ENCODE peak calls at places on chromosomes 7 and 10, in ten cellular contexts. D is trophoblast cell; S is aorta; C is stimulated activated CD8-positive, alpha-beta memory T cell treated with anti-CD3 and anti-CD28 coated beads, Interleukin-7, amount 100 ng/mL, for 24 hours; K is tibial artery; V is psoas muscle; B is body of pancreas; P is lung; G is glutamatergic neuron; E is NCI-H1092. I is an unnamed sample.

GRCh38 chr10:11631890-11632587 is 20.6 kb upstream of the USP6NL start:
- DNase-seq in K (no peak), S (no peak), P (no peak), V (no peak), C (no peak), G (no peak), D (no peak), B (no peak), E (no peak), I (no peak)

GRCh38 chr7:13979671-13980438 is 9.6 kb downstream of the ETV1 start:
- DNase-seq in P (no peak), V (no peak), D (no peak), G (no peak), B (no peak), K (no peak), C (no peak), S (no peak), E (no peak), I (no peak)

GRCh38 chr7:127253289-127254162 is 785 bp upstream of the GRM8 start:
- DNase-seq in C (peak; percentile 20), G (peak; percentile 87), E (peak; percentile 79), D (peak; percentile 68), P (peak; percentile 61), K (peak; percentile 55), S (peak; percentile 89), V (peak; percentile 68), B (peak; percentile 64), I (peak; percentile 74)

GRCh38 chr10:113359664-113360063 is 193.2 kb upstream of the HABP2 start:
- DNase-seq in G (no peak), B (no peak), P (no peak), D (no peak), E (no peak), S (no peak), K (no peak), V (no peak), C (no peak), I (no peak)

GRCh38 chr10:46048152-46048551 is 2.1 kb upstream of the MSMB start:
- DNase-seq in K (no peak), V (no peak), C (no peak), G (peak; percentile 48), E (no peak), P (no peak), D (peak; percentile 87), B (no peak), S (no peak), I (no peak)

GRCh38 chr10:44195120-44196007 is 189.5 kb downstream of the CXCL12 start:
- DNase-seq in G (no peak), S (peak; percentile 87), C (no peak), E (no peak), K (peak; percentile 83), D (no peak), P (no peak), B (peak; percentile 55), V (peak; percentile 74), I (peak; percentile 57)

GRCh38 chr7:31271641-31272405 is 68.7 kb downstream of the NEUROD6 start:
- DNase-seq in S (no peak), B (no peak), C (no peak), V (no peak), D (no peak), E (no peak), G (no peak), P (no peak), K (no peak), I (no peak)

GRCh38 chr10:88651131-88651541 is 13.1 kb upstream of the LIPF start:
- DNase-seq in S (no peak), D (peak; percentile 88), K (no peak), P (no peak), V (no peak), B (no peak), C (no peak), G (no peak), E (no peak), I (no peak)

GRCh38 chr7:44727346-44728262 is 21.0 kb upstream of the ZMIZ2 start:
- DNase-seq in E (no peak), C (no peak), S (peak; percentile 9), B (no peak), G (no peak), P (no peak), V (no peak), D (peak; percentile 83), K (no peak), I (no peak)

GRCh38 chr10:27482984-27483956 is 20.8 kb upstream of the RAB18 start:
- DNase-seq in G (no peak), S (no peak), P (no peak), D (peak; percentile 34), E (no peak), B (no peak), V (no peak), K (no peak), C (no peak), I (no peak)

GRCh38 chr10:4234661-4235060 is 449.7 kb upstream of the KLF6 start:
- DNase-seq in P (no peak), G (no peak), B (no peak), D (peak; percentile 28), C (peak; percentile 2), E (no peak), K (no peak), V (no peak), S (no peak), I (no peak)

GRCh38 chr7:31408120-31408729 is 67.7 kb upstream of the NEUROD6 start:
- DNase-seq in G (no peak), V (no peak), P (no peak), K (no peak), D (peak; percentile 30), E (no peak), C (no peak), B (no peak), S (no peak), I (no peak)

GRCh38 chr7:92448185-92448747 is 984 bp downstream of the GATAD1 start:
- DNase-seq in B (peak; percentile 68), E (no peak), D (peak; percentile 76), V (peak; percentile 30), P (peak; percentile 70), S (no peak), G (peak; percentile 19), C (no peak), K (peak; percentile 61), I (peak; percentile 75)

GRCh38 chr10:84293574-84294016 is 34.8 kb upstream of the CCSER2 start:
- DNase-seq in C (no peak), K (no peak), V (no peak), E (no peak), B (no peak), D (peak; percentile 31), G (no peak), P (no peak), S (no peak), I (no peak)

GRCh38 chr10:12568391-12568790 is 219.0 kb downstream of the CAMK1D start:
- DNase-seq in E (no peak), S (no peak), V (no peak), C (no peak), P (no peak), B (no peak), D (no peak), G (no peak), K (no peak), I (no peak)

GRCh38 chr10:50431791-50432190 is 180.5 kb upstream of the ASAH2 start:
- DNase-seq in V (no peak), C (no peak), S (no peak), G (no peak), K (no peak), B (no peak), D (no peak), E (no peak), P (no peak), I (no peak)

GRCh38 chr7:1571261-1571650 is 1.4 kb upstream of the PSMG3 start:
- DNase-seq in B (no peak), K (no peak), S (peak; percentile 52), E (no peak), P (no peak), D (peak; percentile 88), G (no peak), C (no peak), V (no peak), I (no peak)

GRCh38 chr10:11578802-11579255 is 32.6 kb downstream of the USP6NL start:
- DNase-seq in D (no peak), K (no peak), B (no peak), V (no peak), E (no peak), G (no peak), P (no peak), C (peak; percentile 11), S (no peak), I (no peak)

GRCh38 chr10:116627386-116627933 is 6.7 kb downstream of the PNLIPRP2 start:
- DNase-seq in P (no peak), G (peak; percentile 77), D (peak; percentile 50), K (no peak), V (no peak), E (no peak), S (no peak), C (no peak), B (peak; percentile 71), I (peak; percentile 71)

GRCh38 chr10:101562231-101562630 is 25.8 kb downstream of the POLL start:
- DNase-seq in C (no peak), E (no peak), V (no peak), S (no peak), P (no peak), B (no peak), G (no peak), D (no peak), K (peak; percentile 13), I (no peak)

GRCh38 chr10:19892677-19893076 is 76.4 kb downstream of the PLXDC2 start:
- DNase-seq in B (no peak), E (no peak), P (no peak), G (no peak), C (no peak), K (no peak), S (no peak), D (no peak), V (no peak), I (no peak)

GRCh38 chr7:135147899-135148721 is at the start of gene TMEM140:
- DNase-seq in P (no peak), D (peak; percentile 76), K (no peak), B (peak; percentile 52), E (no peak), C (no peak), G (no peak), V (no peak), S (no peak), I (peak; percentile 70)

GRCh38 chr10:49549640-49550346 is 10.9 kb upstream of the ERCC6 start:
- DNase-seq in K (no peak), E (no peak), B (no peak), P (no peak), D (peak; percentile 34), V (no peak), S (no peak), G (no peak), C (no peak), I (no peak)

GRCh38 chr7:1368150-1368681 is 91.1 kb downstream of the MICALL2 start:
- DNase-seq in B (no peak), S (peak; percentile 67), K (no peak), C (no peak), V (no peak), E (no peak), D (no peak), G (no peak), P (no peak), I (no peak)

GRCh38 chr10:32144817-32145688 is 88.8 kb upstream of the KIF5B start:
- DNase-seq in E (no peak), G (no peak), B (peak; percentile 67), D (no peak), K (no peak), S (no peak), C (no peak), P (no peak), V (no peak), I (peak; percentile 77)

GRCh38 chr7:140595468-140596147 is 45.0 kb downstream of the DENND2A start:
- DNase-seq in K (no peak), B (no peak), S (no peak), E (no peak), V (peak; percentile 49), D (no peak), G (no peak), P (no peak), C (no peak), I (no peak)

GRCh38 chr10:44908936-44909335 is 2.2 kb upstream of the TMEM72 start:
- DNase-seq in S (no peak), K (no peak), B (no peak), P (no peak), C (no peak), G (peak; percentile 35), V (no peak), E (no peak), D (no peak), I (peak; percentile 52)

GRCh38 chr10:55370021-55370420 is 569.0 kb upstream of the PCDH15 start:
- DNase-seq in P (no peak), D (peak; percentile 1), B (no peak), C (no peak), K (no peak), S (no peak), V (no peak), G (no peak), E (no peak), I (no peak)